ENCODE peak calls at places on chromosomes 12 and 14, in nine cellular contexts. W, J, N, A, V, P, O, C and X are unnamed samples. For H3K4me1 and H3K9me3, the result is how much of the 10 kb centered on the place peaks cover.

GRCh38 chr14:68164723-68165122 is 345.1 kb downstream of the RAD51B start:
- DNase-seq in N (no peak), W (no peak), A (no peak), C (no peak), P (no peak), V (no peak), J (no peak), O (no peak), X (peak)

GRCh38 chr14:65588426-65589140 is 176.1 kb downstream of the FUT8 start:
- DNase-seq in J (peak), N (no peak), C (no peak), W (no peak), A (no peak), P (peak), V (no peak), O (no peak), X (no peak)

GRCh38 chr12:122527478-122527944 is 462 bp downstream of the KNTC1 start:
- DNase-seq in A (peak), C (peak), V (no peak), J (peak), P (no peak), W (peak), N (no peak), O (no peak), X (no peak)

GRCh38 chr14:91149462-91149861 is 35.6 kb downstream of the DGLUCY start:
- DNase-seq in A (peak), J (peak), V (peak), N (no peak), O (no peak), W (peak), P (peak), C (peak), X (peak)

GRCh38 chr12:88420460-88420859 is 159.8 kb downstream of the KITLG start:
- DNase-seq in W (no peak), C (no peak), O (no peak), J (peak), N (no peak), P (peak), A (no peak), V (no peak), X (no peak)

GRCh38 chr12:49518914-49519573 is 19.8 kb upstream of the KCNH3 start:
- DNase-seq in O (no peak), A (no peak), V (no peak), P (peak), J (peak), C (no peak), W (no peak), N (no peak), X (no peak)

GRCh38 chr12:5497329-5498058 is 65.6 kb downstream of the NTF3 start:
- DNase-seq in W (peak), V (no peak), A (no peak), N (no peak), O (no peak), C (no peak), J (peak), P (no peak), X (no peak)

GRCh38 chr14:49512147-49512551 is 74.0 kb downstream of the RPS29 start:
- DNase-seq in A (peak), N (no peak), C (no peak), J (peak), O (no peak), V (no peak), P (peak), W (no peak), X (no peak)

GRCh38 chr14:36661506-36662257 is at the start of gene PAX9:
- DNase-seq in A (peak), J (peak), P (peak), W (peak), C (peak), V (peak), N (peak), O (peak), X (peak)

GRCh38 chr12:94074970-94075695 is 73.2 kb upstream of the PLXNC1 start:
- DNase-seq in J (peak), W (peak), A (peak), O (no peak), V (peak), C (peak), P (peak), N (peak), X (peak)

GRCh38 chr14:80955434-80955939 is at the start of gene TSHR:
- DNase-seq in C (no peak), J (no peak), P (no peak), N (peak), W (no peak), V (no peak), A (no peak), O (peak), X (peak)

GRCh38 chr12:94704452-94704871 is 54.1 kb upstream of the TMCC3 start:
- DNase-seq in O (no peak), J (peak), N (no peak), A (no peak), W (no peak), P (peak), C (no peak), V (no peak), X (peak)

GRCh38 chr14:92754956-92755355 is 6.5 kb upstream of the LGMN start:
- DNase-seq in N (no peak), J (no peak), C (no peak), V (no peak), W (no peak), P (no peak), O (no peak), A (no peak), X (peak)

GRCh38 chr14:63800083-63800482 is 52.7 kb upstream of the SYNE2 start:
- DNase-seq in P (no peak), C (no peak), J (no peak), W (no peak), A (no peak), N (no peak), O (no peak), V (no peak), X (no peak)

GRCh38 chr14:45211295-45211694 is 41.7 kb downstream of the MIS18BP1 start:
- DNase-seq in J (no peak), A (no peak), C (no peak), W (no peak), P (peak), O (no peak), V (no peak), N (no peak), X (no peak)

GRCh38 chr14:55589171-55589570 is 9.2 kb downstream of the KTN1 start:
- DNase-seq in V (peak), W (no peak), N (no peak), C (no peak), O (no peak), A (no peak), J (no peak), P (no peak), X (no peak)

GRCh38 chr14:55586411-55586810 is 6.4 kb downstream of the KTN1 start:
- DNase-seq in W (no peak), O (no peak), V (no peak), N (no peak), P (no peak), A (no peak), C (no peak), J (peak), X (no peak)

GRCh38 chr14:55585854-55586253 is 5.8 kb downstream of the KTN1 start:
- DNase-seq in A (no peak), W (no peak), P (peak), V (no peak), C (no peak), N (no peak), O (no peak), J (peak), X (no peak)

GRCh38 chr14:55588259-55588699 is 8.3 kb downstream of the KTN1 start:
- DNase-seq in J (peak), C (no peak), O (no peak), P (peak), A (no peak), V (no peak), N (no peak), W (no peak), X (no peak)

DNA sequence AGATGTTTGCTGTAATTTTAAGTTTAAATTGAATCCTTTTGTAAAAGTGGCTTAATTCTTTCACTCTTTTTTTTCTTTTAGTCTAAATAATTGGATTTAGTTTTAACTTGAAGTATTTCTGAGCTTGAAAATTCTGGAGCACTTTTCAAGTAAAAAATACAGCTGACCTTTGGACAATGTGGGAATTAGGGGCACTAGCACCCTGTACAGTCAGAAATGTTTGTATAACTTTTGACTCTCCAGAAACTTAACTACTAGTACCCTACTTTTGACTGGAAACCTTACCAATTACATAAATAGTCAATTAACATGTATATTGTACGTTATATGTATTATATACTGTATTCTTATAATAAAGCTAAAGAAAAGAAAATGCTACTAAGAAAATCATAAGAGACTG is 7.8 kb downstream of the KTN1 start:
- DNase-seq in J (no peak), O (no peak), N (no peak), A (no peak), C (no peak), V (no peak), W (no peak), P (no peak), X (no peak)
- H3K4me1 ChIP-seq in J (under half), O (under half), N (under half), A (under half), C (under half), V (under half), W (half or more), P (under half), X (half or more)

DNA sequence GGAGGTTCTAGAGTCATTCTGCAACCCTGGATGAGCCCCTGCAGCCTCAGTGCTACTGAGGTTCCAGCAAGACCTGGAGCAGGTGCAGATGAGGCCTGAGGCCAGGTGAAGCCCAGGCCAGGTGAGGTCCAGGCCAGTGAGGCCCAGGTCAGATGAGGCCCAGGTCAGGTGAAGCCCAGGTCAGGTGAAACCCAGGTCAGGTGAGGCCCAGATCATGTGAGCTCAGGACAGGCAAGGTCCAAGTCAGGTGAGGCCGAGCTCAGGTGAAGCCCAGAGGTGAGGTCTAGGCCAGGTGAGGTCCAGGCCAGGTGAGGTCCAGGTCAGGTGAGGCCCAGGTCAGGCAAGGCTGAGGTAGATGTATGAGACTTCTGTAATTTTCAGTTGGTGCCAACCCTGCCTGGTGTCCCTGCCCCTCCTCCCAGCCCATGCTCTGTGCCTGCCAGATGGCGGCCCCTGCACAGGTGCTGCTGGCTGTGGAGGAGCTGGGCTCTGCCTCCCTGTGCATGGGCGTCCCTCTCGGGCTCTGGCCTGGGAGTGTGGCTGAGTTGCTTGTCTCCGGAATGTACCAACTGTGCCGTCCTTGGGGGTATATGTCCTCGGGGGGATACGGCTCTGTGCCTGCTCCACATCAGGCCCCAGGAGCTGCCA is 388.5 kb downstream of the TMEM121 start:
- DNase-seq in V (peak), A (peak), P (no peak), C (no peak), W (no peak), N (peak), O (no peak), J (no peak), X (no peak)
- H3K9me3 ChIP-seq in V (under half), A (under half), P (under half), C (under half), W (under half), N (under half), O (half or more), J (under half), X (under half)

DNA sequence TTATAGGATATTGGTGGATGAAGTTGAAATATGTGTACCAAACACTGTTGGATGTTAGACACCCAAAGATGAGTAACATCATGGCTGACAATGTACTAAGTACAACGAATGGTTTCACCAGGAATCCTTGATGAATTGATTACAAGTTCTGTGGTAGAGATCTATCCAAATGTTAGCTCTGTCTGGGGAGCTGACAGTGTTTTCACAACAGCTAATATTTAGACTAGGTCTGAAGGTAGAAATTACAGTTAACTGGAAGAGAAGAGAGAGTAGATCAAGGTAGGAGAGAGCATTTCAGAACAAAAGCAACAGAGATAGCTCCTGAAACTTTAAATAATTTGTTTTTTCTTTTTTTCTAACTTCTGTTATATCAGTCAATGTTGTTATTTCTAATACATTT is 44.9 kb downstream of the DERA start:
- DNase-seq in P (no peak), W (no peak), V (no peak), O (no peak), A (no peak), N (no peak), C (no peak), J (no peak), X (no peak)
- H3K4me1 ChIP-seq in P (under half), W (under half), V (under half), O (under half), A (under half), N (under half), C (under half), J (under half), X (under half)

DNA sequence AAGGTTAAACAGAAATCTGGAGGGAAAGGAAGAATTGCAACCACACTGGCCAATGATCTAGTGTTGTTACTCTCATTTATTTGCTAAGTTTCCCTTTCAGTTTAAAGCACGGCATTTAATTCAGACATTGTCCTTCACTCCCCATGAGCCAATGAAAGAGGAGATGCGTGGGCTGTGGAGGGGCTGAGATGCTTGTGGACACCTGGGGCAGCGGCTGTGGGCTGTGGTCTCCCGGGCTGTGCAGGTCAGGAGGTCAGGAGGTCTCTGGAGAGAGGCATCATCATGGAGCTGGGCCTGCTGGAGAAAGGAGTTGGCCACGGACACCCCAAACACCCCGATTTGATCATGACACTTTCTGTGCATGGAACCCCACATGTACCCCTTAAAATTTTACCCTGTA is 155.4 kb upstream of the DIO3 start:
- DNase-seq in A (no peak), P (no peak), W (no peak), J (no peak), V (no peak), N (no peak), O (no peak), C (no peak), X (no peak)
- H3K9me3 ChIP-seq in A (under half), P (under half), W (under half), J (under half), V (under half), N (under half), O (under half), C (under half), X (under half)

DNA sequence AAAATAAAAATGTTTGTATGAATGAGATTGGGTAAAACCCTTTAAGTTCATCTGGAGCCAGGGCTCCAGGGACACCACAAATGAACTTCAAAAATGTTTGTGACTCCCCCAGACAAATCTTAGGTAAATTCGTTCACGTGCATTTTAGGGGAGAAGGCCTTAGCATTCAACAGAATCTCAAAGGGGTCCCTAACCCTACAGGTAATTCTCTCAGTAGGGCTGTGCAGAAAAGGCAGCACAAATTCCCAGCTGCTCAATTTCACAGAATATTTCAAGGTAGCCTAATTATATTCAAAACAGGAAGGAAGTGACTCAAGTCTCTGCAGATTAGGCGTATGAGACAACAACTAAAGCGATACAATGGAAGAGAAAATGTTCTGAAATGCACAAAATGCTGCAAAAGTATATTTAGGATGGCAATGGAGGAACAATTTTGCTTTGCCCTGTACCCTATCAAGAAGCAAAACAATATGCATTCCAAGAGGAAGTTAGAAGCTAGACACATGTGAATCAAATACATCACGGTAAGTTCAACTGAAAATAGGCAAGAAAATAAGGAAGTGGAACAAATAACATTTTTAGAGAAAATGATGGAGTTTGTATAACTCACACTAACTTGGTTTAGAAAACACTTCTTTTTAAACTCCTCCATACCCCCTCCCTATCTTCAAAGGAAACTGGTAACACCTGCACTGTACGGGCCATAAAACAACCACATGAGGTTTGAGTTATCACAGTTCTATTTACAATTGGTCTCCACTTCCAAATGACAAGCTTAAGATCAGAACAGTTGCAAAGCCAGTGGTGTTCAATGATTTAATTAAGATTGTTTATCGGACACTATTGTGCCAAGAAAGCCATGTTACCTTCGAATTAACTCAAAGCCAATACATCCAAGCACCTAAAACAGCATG is 1.6 kb downstream of the GIT2 start:
- DNase-seq in J (no peak), N (no peak), A (no peak), W (no peak), O (no peak), C (no peak), P (no peak), V (no peak), X (no peak)
- H3K4me1 ChIP-seq in J (under half), N (under half), A (under half), W (under half), O (under half), C (under half), P (under half), V (under half), X (under half)

GRCh38 chr14:29810064-29810463 is 117.6 kb downstream of the PRKD1 start:
- DNase-seq in V (no peak), C (no peak), O (no peak), J (no peak), N (no peak), W (no peak), A (no peak), P (no peak), X (no peak)
- H3K9me3 ChIP-seq in V (under half), C (under half), O (under half), J (under half), N (under half), W (under half), A (under half), P (under half), X (under half)

DNA sequence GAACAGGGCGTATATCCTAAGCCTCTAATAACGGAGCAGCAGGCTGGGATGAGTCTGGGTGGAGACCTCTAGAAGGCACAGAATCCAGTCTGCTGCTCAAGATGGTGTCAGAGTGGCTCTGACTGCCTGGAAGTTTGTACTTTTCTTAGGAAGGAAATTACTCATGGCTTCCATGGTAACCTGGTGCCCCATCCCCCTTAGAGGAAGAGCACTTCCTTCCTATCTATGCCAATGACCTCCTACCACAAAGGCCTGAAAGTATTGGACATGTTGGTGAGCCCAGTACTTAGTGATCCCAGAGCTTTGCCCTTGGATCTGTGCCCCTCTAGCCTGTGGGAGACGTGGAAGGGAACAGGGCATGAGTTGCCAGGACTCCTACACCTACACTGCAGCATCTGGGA is 1.5 kb downstream of the BATF start:
- DNase-seq in O (no peak), W (no peak), J (peak), C (no peak), P (no peak), A (no peak), N (no peak), V (no peak), X (no peak)
- H3K4me1 ChIP-seq in O (under half), W (under half), J (under half), C (under half), P (under half), A (under half), N (under half), V (under half), X (under half)

GRCh38 chr12:45801625-45802024 is 72.1 kb downstream of the ARID2 start:
- DNase-seq in V (no peak), J (no peak), O (no peak), A (no peak), P (no peak), C (no peak), W (no peak), N (no peak), X (no peak)
- H3K9me3 ChIP-seq in V (under half), J (under half), O (under half), A (under half), P (under half), C (under half), W (under half), N (under half), X (under half)